ENCODE peak calls at places on chromosome 7, in six cellular contexts. C is GM12878, Y is HepG2, I is GM12891, H is H1, U is K562. Z is an unnamed sample.
A peak's percentile ranks its signal among the peaks of the same experiment; 100 is the strongest.

GRCh38 chr7:88758355-88759215 is 915 bp upstream of the ZNF804B start:
- DNase-seq in I (no peak), H (peak; percentile 50), Y (no peak), U (peak; percentile 16), C (no peak), Z (no peak)

GRCh38 chr7:79157281-79157680 is 296.2 kb downstream of the MAGI2 start:
- DNase-seq in H (no peak), I (no peak), C (no peak), Y (no peak), U (no peak), Z (no peak)

GRCh38 chr7:141333459-141333858 is 217.8 kb upstream of the AGK start:
- DNase-seq in I (no peak), Y (no peak), U (peak; percentile 22), H (peak; percentile 63), C (no peak), Z (no peak)

GRCh38 chr7:79317728-79318127 is 135.7 kb downstream of the MAGI2 start:
- DNase-seq in H (no peak), C (no peak), U (no peak), I (no peak), Y (peak; percentile 80), Z (no peak)

GRCh38 chr7:50068026-50068425 is 25.0 kb downstream of the ZPBP start:
- DNase-seq in I (no peak), H (no peak), U (no peak), Y (peak; percentile 12), C (no peak), Z (no peak)

GRCh38 chr7:12889391-12889790 is 202.0 kb downstream of the ARL4A start:
- DNase-seq in H (no peak), C (no peak), I (no peak), U (no peak), Y (no peak), Z (no peak)

GRCh38 chr7:138890782-138891445 is 90.3 kb downstream of the KIAA1549 start:
- DNase-seq in C (no peak), H (no peak), I (no peak), Y (peak; percentile 73), U (no peak), Z (no peak)

GRCh38 chr7:43491984-43492383 is 90.9 kb upstream of the STK17A start:
- DNase-seq in C (no peak), H (no peak), I (no peak), Y (peak; percentile 28), U (no peak), Z (no peak)

GRCh38 chr7:96321041-96321669 is 743 bp downstream of the SLC25A13 start:
- DNase-seq in U (peak; percentile 90), C (peak; percentile 28), Y (peak; percentile 88), H (peak; percentile 80), I (peak; percentile 5), Z (no peak)

GRCh38 chr7:131365876-131366275 is 38.2 kb downstream of the MKLN1 start:
- DNase-seq in U (no peak), H (no peak), Y (no peak), I (no peak), C (no peak), Z (no peak)

DNA sequence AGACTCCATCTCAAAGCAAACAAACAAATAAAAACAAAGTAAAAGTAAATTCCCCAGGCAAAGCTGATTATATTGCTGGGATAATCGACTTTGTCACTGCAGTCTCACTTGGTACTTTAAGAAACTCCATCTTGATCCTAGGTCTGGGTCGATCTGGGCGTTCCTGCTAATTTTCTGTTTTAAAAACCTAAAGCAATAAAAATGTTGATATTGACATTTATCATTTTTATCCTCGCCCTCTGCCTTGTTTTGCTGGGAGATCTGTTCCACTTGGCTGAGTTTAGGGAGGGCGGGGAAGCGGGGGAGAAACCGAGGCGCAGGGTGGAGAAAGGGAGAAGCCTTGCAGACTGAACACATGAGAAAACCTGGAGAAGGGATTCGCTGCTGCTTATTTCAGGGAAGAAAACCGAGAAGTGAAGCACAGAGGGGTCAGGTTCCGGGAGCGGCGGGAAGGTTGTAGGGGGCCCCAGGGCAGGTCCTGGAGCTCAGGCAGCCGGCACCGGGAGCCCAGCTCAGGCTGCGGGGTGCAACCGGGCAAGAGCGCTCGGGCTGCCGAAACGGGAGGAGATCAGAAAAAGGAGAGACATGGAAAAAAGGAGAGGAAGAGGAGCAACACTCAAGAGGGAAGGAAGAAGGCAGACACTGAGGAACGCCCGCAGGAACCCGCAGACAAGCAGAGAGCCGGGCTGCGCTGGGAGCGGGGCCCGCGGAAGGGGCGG is 27.4 kb upstream of the KMT2C start:
- DNase-seq in U (no peak), H (peak; percentile 89), Y (no peak), I (no peak), C (no peak), Z (no peak)
- TF ChIP-seq POLR2A in U (peak; percentile 94), H (peak; percentile 48), Y (peak; percentile 69), I (no peak), C (no peak), Z (no peak)

DNA sequence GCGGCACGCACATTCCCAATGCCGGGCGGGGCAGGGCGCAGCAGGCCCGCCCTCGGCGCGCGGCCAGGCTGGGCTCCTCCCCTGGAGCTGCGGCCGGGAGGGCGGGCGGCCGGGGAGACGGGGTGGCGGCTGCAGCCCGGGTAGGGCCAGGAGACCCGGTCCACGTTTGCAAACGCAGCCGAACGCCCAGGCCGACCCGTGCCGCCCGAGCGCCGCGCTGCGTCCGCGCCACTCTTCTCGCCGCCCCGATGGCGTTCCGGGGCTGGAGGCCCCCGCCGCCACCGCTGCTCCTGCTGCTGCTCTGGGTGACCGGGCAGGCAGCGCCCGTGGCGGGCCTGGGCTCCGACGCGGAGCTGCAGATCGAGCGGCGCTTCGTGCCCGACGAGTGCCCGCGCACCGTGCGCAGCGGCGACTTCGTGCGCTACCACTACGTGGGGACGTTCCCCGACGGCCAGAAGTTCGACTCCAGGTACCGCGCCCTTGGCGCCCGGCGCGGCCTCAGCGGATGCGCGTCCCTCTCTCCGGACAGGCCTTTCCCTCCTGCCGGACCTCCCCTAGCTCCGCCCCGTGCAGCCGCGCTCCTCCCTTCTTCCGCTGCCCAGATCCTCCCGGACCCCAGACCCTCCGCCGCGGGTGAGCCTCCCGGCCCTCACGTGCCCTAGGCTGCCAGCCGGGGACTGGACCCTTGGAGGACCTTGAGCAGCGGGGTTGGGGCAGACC is at the start of gene FKBP9:
- DNase-seq in U (peak; percentile 95), Y (peak; percentile 76), I (peak; percentile 78), H (peak; percentile 89), C (no peak), Z (peak; percentile 48)
- TF ChIP-seq TAF1 in U (peak; percentile 34), Y (peak; percentile 85), I (no peak), H (peak; percentile 36), C (no peak), Z (no peak)

GRCh38 chr7:100126931-100127865 is at the start of gene MBLAC1:
- DNase-seq in Y (peak; percentile 79), C (peak; percentile 68), U (peak; percentile 96), H (peak; percentile 94), I (peak; percentile 84), Z (peak; percentile 83)
- TF ChIP-seq POLR2A in Y (no peak), C (peak; percentile 79), U (peak; percentile 92), H (peak; percentile 78), I (peak; percentile 71), Z (peak; percentile 89)

GRCh38 chr7:51316262-51316665 is 345 bp downstream of the COBL start:
- DNase-seq in Y (no peak), I (no peak), C (no peak), U (no peak), H (peak; percentile 74), Z (no peak)
- TF ChIP-seq TAF1 in Y (no peak), I (no peak), C (no peak), U (no peak), H (peak; percentile 20), Z (no peak)

GRCh38 chr7:93921607-93922446 is at the start of gene GNG11:
- DNase-seq in U (no peak), I (peak; percentile 29), H (peak; percentile 75), Y (no peak), C (no peak), Z (peak; percentile 27)
- TF ChIP-seq POLR2A in U (no peak), I (no peak), H (peak; percentile 33), Y (no peak), C (no peak), Z (no peak)